ENCODE peak calls at places on chromosomes 7 and 10, in six cellular contexts. T is dorsolateral prefrontal cortex, W is cardiac muscle cell, N is heart right ventricle, L is Peyer's patch, Q is AG04450. M is an unnamed sample.

GRCh38 chr10:52318822-52319464 is 4.9 kb downstream of the DKK1 start:
- DNase-seq in T (no peak), N (no peak), L (no peak), Q (peak; percentile 84), W (no peak), M (no peak)

GRCh38 chr7:41882271-41882670 is 179.4 kb upstream of the INHBA start:
- DNase-seq in Q (no peak), L (no peak), T (no peak), W (no peak), N (no peak), M (no peak)

GRCh38 chr7:36497775-36498174 is 108.1 kb downstream of the ANLN start:
- DNase-seq in W (no peak), N (no peak), L (no peak), T (no peak), Q (no peak), M (no peak)

GRCh38 chr10:7436490-7437100 is 25.8 kb upstream of the SFMBT2 start:
- DNase-seq in Q (no peak), N (no peak), L (no peak), W (no peak), T (no peak), M (no peak)

GRCh38 chr10:13839430-13839986 is 252.7 kb downstream of the PRPF18 start:
- DNase-seq in Q (peak; percentile 74), N (peak; percentile 23), W (no peak), T (no peak), L (no peak), M (no peak)

GRCh38 chr7:132965951-132966350 is 115.9 kb downstream of the CHCHD3 start:
- DNase-seq in T (no peak), W (no peak), L (no peak), N (no peak), Q (no peak), M (no peak)

GRCh38 chr7:298739-299138 is 8.8 kb downstream of the FOXL3 start:
- DNase-seq in N (no peak), T (no peak), Q (no peak), W (no peak), L (peak; percentile 25), M (peak; percentile 57)

GRCh38 chr10:114686013-114686412 is 27.9 kb upstream of the ABLIM1 start:
- DNase-seq in N (no peak), L (no peak), Q (no peak), T (no peak), W (no peak), M (no peak)

GRCh38 chr10:43029043-43029442 is 47.8 kb upstream of the RET start:
- DNase-seq in N (no peak), L (no peak), Q (no peak), W (no peak), T (no peak), M (no peak)

GRCh38 chr10:6102128-6102527 is 13.3 kb downstream of the RBM17 start:
- DNase-seq in L (peak; percentile 81), W (no peak), Q (no peak), T (no peak), N (no peak), M (no peak)

GRCh38 chr10:87862644-87863101 is 660 bp downstream of the KLLN start:
- DNase-seq in T (no peak), N (no peak), Q (no peak), W (no peak), L (no peak), M (no peak)

GRCh38 chr10:75978213-75978612 is 546.8 kb downstream of the LRMDA start:
- DNase-seq in W (no peak), Q (no peak), L (no peak), T (no peak), N (no peak), M (no peak)

GRCh38 chr7:139127648-139128047 is 18.1 kb upstream of the ZC3HAV1 start:
- DNase-seq in T (no peak), Q (no peak), N (no peak), L (no peak), W (no peak), M (no peak)

GRCh38 chr7:143433759-143434158 is 9.5 kb upstream of the TAS2R60 start:
- DNase-seq in W (no peak), T (no peak), L (no peak), N (no peak), Q (no peak), M (no peak)

GRCh38 chr10:93180402-93181040 is 106.8 kb downstream of the CYP26A1 start:
- DNase-seq in N (peak; percentile 35), L (no peak), Q (no peak), T (no peak), W (no peak), M (peak; percentile 87)

GRCh38 chr7:142405122-142405765 is 147.4 kb upstream of the PRSS58 start:
- DNase-seq in T (no peak), L (no peak), N (no peak), Q (no peak), W (no peak), M (no peak)

GRCh38 chr7:158061031-158061630 is 526.5 kb downstream of the PTPRN2 start:
- DNase-seq in Q (no peak), T (no peak), W (no peak), L (peak; percentile 35), N (no peak), M (no peak)

GRCh38 chr10:93462881-93463280 is 19.3 kb downstream of the MYOF start:
- DNase-seq in T (no peak), N (no peak), L (no peak), W (no peak), Q (no peak), M (peak; percentile 87)

GRCh38 chr10:101237080-101237817 is 8.0 kb upstream of the LBX1 start:
- DNase-seq in T (no peak), L (no peak), N (no peak), Q (no peak), W (peak; percentile 54), M (no peak)

GRCh38 chr10:131019696-131020095 is 291.8 kb downstream of the TCERG1L start:
- DNase-seq in W (no peak), T (no peak), N (no peak), Q (no peak), L (peak; percentile 31), M (no peak)

GRCh38 chr10:79322616-79323566 is 24.4 kb upstream of the PPIF start:
- DNase-seq in Q (no peak), N (peak; percentile 36), T (no peak), L (peak; percentile 89), W (no peak), M (no peak)

GRCh38 chr10:131790021-131790420 is 110.8 kb upstream of the PPP2R2D start:
- DNase-seq in T (no peak), N (no peak), L (no peak), Q (no peak), W (no peak), M (peak; percentile 60)

GRCh38 chr7:128446306-128446705 is 9.4 kb upstream of the HILPDA start:
- DNase-seq in W (no peak), N (peak; percentile 20), T (no peak), L (no peak), Q (no peak), M (peak; percentile 40)

GRCh38 chr10:79223001-79223345 is 124.3 kb upstream of the PPIF start:
- DNase-seq in T (no peak), N (no peak), Q (no peak), L (no peak), W (no peak), M (no peak)

GRCh38 chr7:102279537-102280400 is 6.9 kb upstream of the SH2B2 start:
- DNase-seq in L (peak; percentile 72), W (peak; percentile 78), N (peak; percentile 36), Q (no peak), T (no peak), M (no peak)

GRCh38 chr10:17454801-17455520 is 566 bp upstream of the ST8SIA6 start:
- DNase-seq in T (no peak), W (no peak), L (no peak), N (no peak), Q (no peak), M (no peak)
- H3K4me3 ChIP-seq in T (peak overlapping the region; percentile 22), W (peak overlapping the region; percentile 50), L (peak overlapping the region; percentile 33), N (peak overlapping the region; percentile 64), Q (peak overlapping the region; percentile 57), M (no peak overlapping the region)

GRCh38 chr7:97973206-97973658 is 16.8 kb downstream of the OCM2 start:
- DNase-seq in L (no peak), Q (no peak), T (no peak), N (no peak), W (peak; percentile 76), M (no peak)
- H3K4me3 ChIP-seq in L (no peak overlapping the region), Q (no peak overlapping the region), T (no peak overlapping the region), N (no peak overlapping the region), W (peak overlapping the region; percentile 82), M (no peak overlapping the region)

GRCh38 chr7:117019786-117020604 is 66.7 kb downstream of the ST7 start:
- DNase-seq in W (peak; percentile 85), T (peak; percentile 60), N (peak; percentile 74), Q (peak; percentile 74), L (peak; percentile 60), M (peak; percentile 86)
- H3K4me3 ChIP-seq in W (peak overlapping the region; percentile 35), T (peak overlapping the region; percentile 55), N (peak overlapping the region; percentile 44), Q (peak overlapping the region; percentile 57), L (no peak overlapping the region), M (no peak overlapping the region)

GRCh38 chr10:117914330-117914729 is 132.4 kb downstream of the RAB11FIP2 start:
- DNase-seq in W (no peak), N (no peak), Q (no peak), L (no peak), T (no peak), M (no peak)

GRCh38 chr10:117911684-117912083 is 135.1 kb downstream of the RAB11FIP2 start:
- DNase-seq in N (no peak), T (no peak), L (no peak), Q (no peak), W (no peak), M (no peak)
- H3K4me3 ChIP-seq in N (no peak overlapping the region), T (no peak overlapping the region), L (no peak overlapping the region), Q (no peak overlapping the region), W (no peak overlapping the region), M (no peak overlapping the region)